ENCODE peak calls at places on chromosomes 5 and 9, in five cellular contexts. G is mesendoderm, U is A549, E is right atrium auricular region, T is activated T-cell treated with anti-CD3 and anti-CD28 coated beads for 4 hours. W is an unnamed sample.

GRCh38 chr5:65809817-65810531 is 88.0 kb downstream of the NLN start:
- DNase-seq in U (peak; percentile 6), E (peak; percentile 80), T (no peak), G (no peak), W (no peak)

GRCh38 chr9:34332370-34332964 is 3.1 kb downstream of the NUDT2 start:
- DNase-seq in U (peak; percentile 67), T (no peak), E (no peak), G (peak; percentile 65), W (no peak)

GRCh38 chr5:14199902-14200301 is 56.8 kb downstream of the TRIO start:
- DNase-seq in T (no peak), U (no peak), E (no peak), G (no peak), W (no peak)

GRCh38 chr9:109192732-109193361 is 25.8 kb upstream of the FRRS1L start:
- DNase-seq in E (no peak), U (peak; percentile 48), T (no peak), G (peak; percentile 69), W (no peak)

GRCh38 chr5:20114536-20114935 is 126.5 kb upstream of the CDH18 start:
- DNase-seq in U (no peak), E (no peak), T (no peak), G (no peak), W (no peak)

GRCh38 chr5:159877894-159878448 is 38.3 kb upstream of the ADRA1B start:
- DNase-seq in U (no peak), G (no peak), E (no peak), T (no peak), W (no peak)

GRCh38 chr5:151255621-151256286 is 2.8 kb downstream of the GM2A start:
- DNase-seq in T (no peak), G (no peak), U (no peak), E (no peak), W (no peak)

GRCh38 chr9:15475923-15476536 is 34.7 kb downstream of the PSIP1 start:
- DNase-seq in U (no peak), E (no peak), T (no peak), G (no peak), W (no peak)

GRCh38 chr5:149913449-149914419 is 30.9 kb downstream of the PDE6A start:
- DNase-seq in U (no peak), T (no peak), E (no peak), G (peak; percentile 49), W (no peak)

W was measured in esophagus muscularis mucosa.